ENCODE peak calls at places on chromosomes 16 and 17, in seven cellular contexts. B is suprapubic skin, J is astrocyte of the cerebellum, Q is DND-41, L is fibroblast of lung, O is heart right ventricle, Y is choroid plexus epithelial cell. H is an unnamed sample.

GRCh38 chr16:70706948-70707465 is 21.2 kb upstream of the MTSS2 start:
- DNase-seq in B (no peak), J (peak), Y (peak), L (peak), Q (no peak), O (no peak), H (peak)

GRCh38 chr17:31321481-31321880 is at the start of gene EVI2A:
- DNase-seq in B (no peak), Y (peak), Q (peak), O (peak), L (peak), J (peak), H (peak)

GRCh38 chr17:41382396-41382795 is 290 bp upstream of the KRT34 start:
- DNase-seq in B (no peak), L (no peak), J (no peak), O (no peak), Q (no peak), Y (peak), H (peak)

GRCh38 chr17:81991684-81992513 is 14.5 kb downstream of the ASPSCR1 start:
- DNase-seq in Y (peak), B (peak), J (no peak), L (peak), O (peak), Q (no peak), H (peak)

GRCh38 chr17:9269350-9270035 is 248.2 kb downstream of the NTN1 start:
- DNase-seq in Y (no peak), J (no peak), Q (no peak), B (no peak), L (no peak), O (no peak), H (no peak)

GRCh38 chr17:78127888-78128615 is 503 bp downstream of the TMC6 start:
- DNase-seq in J (no peak), O (no peak), L (no peak), B (peak), Q (no peak), Y (no peak), H (peak)

GRCh38 chr17:58273453-58274104 is 7.2 kb downstream of the MPO start:
- DNase-seq in B (no peak), Y (no peak), Q (no peak), J (no peak), O (no peak), L (no peak), H (no peak)

GRCh38 chr16:46713634-46714033 is 24.2 kb downstream of the ORC6 start:
- DNase-seq in Y (no peak), Q (no peak), J (no peak), B (no peak), L (no peak), O (no peak), H (no peak)

GRCh38 chr17:2222301-2222700 is 81.3 kb downstream of the SMG6 start:
- DNase-seq in B (no peak), L (no peak), J (no peak), Y (peak), O (no peak), Q (no peak), H (no peak)

GRCh38 chr16:23148513-23149266 is 562 bp downstream of the USP31 start:
- DNase-seq in J (no peak), B (peak), O (peak), Y (peak), Q (peak), L (peak), H (peak)

GRCh38 chr17:20916383-20916782 is 126.4 kb downstream of the USP22 start:
- DNase-seq in Q (no peak), B (no peak), J (no peak), Y (no peak), L (no peak), O (no peak), H (peak)

GRCh38 chr17:51322390-51323029 is 62.2 kb downstream of the UTP18 start:
- DNase-seq in Y (peak), J (no peak), L (peak), Q (no peak), O (no peak), B (no peak), H (peak)

GRCh38 chr17:2087597-2088211 is 32.8 kb downstream of the HIC1 start:
- DNase-seq in Y (peak), Q (peak), L (peak), O (peak), J (no peak), B (no peak), H (no peak)

GRCh38 chr16:27237229-27238015 is 31.1 kb downstream of the NSMCE1 start:
- DNase-seq in O (no peak), Y (no peak), J (peak), B (no peak), Q (peak), L (peak), H (no peak)

GRCh38 chr17:54919456-54919855 is 18.8 kb downstream of the TOM1L1 start:
- DNase-seq in O (no peak), L (no peak), Q (no peak), J (no peak), B (no peak), Y (no peak), H (no peak)

GRCh38 chr17:6815775-6816174 is 15.8 kb downstream of the TEKT1 start:
- DNase-seq in L (no peak), Q (no peak), J (no peak), B (no peak), O (no peak), Y (no peak), H (peak)

GRCh38 chr17:37220609-37220953 is 155.2 kb upstream of the C17orf78 start:
- DNase-seq in J (peak), L (no peak), O (no peak), Q (peak), B (no peak), Y (peak), H (peak)

GRCh38 chr17:45315583-45316270 is 1.1 kb downstream of the MAP3K14 start:
- DNase-seq in B (no peak), L (no peak), J (no peak), Y (no peak), Q (no peak), O (no peak), H (peak)

DNA sequence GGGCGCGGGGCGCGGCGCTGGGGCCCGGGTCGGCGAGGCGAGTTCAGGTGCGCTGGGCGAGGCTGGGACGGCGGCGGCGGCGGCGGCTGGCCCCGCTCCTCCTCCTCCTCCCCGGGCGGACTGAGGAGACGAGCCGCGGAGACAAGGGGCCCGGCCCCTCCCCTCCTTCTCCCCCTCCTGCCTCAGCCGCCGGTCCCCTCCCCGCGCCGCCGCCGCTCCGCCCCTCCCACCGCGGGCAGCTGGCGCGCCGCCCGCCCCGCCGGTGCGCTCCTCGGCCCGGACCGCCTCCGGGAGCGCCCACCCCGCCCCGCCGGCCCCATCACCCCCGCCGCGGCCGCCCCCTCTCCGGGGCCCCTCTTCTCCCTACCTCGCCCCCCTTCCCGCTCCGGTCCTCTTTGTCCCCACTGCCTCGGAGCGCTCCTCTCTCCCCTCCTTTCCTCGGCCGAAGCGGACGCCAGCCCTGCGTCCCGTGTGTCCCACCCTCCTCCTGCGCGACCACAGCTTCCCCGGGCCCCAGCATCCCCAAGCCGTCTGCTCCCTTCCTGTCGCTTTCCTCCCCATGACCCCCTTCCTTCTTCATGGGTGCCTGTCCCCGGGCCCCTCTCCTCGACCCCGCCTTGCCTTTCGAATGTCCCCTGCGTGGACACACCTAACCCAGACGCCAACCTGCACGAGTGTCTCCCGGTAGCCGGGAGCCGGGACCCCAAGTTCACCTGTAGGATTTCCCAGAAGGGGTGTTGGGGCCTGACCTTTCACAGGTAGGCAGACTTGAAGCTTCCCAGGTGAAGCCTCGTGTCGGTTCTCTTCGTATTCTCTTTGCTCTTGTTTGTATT is at the start of gene TOX3:
- DNase-seq in J (no peak), Y (no peak), B (no peak), O (no peak), L (no peak), Q (no peak), H (no peak)
- H3K4me3 ChIP-seq in J (peak), Y (no peak), B (peak), O (peak), L (no peak), Q (no peak), H (no peak)

GRCh38 chr16:608019-608418 is 18.2 kb downstream of the RAB40C start:
- DNase-seq in J (no peak), Q (no peak), L (no peak), Y (no peak), O (no peak), B (no peak), H (peak)

GRCh38 chr16:609316-609715 is 19.4 kb downstream of the RAB40C start:
- DNase-seq in Q (no peak), J (no peak), Y (no peak), B (no peak), O (no peak), L (no peak), H (no peak)

GRCh38 chr16:606656-607307 is 16.9 kb downstream of the RAB40C start:
- DNase-seq in Y (no peak), L (no peak), B (no peak), O (no peak), Q (no peak), J (no peak), H (no peak)

GRCh38 chr16:609984-610383 is 20.1 kb downstream of the RAB40C start:
- DNase-seq in L (no peak), B (no peak), Y (no peak), O (no peak), Q (no peak), J (no peak), H (no peak)

GRCh38 chr16:610513-611381 is 20.0 kb upstream of the WFIKKN1 start:
- DNase-seq in L (peak), B (peak), O (no peak), Y (peak), Q (peak), J (no peak), H (peak)
- TF ChIP-seq CTCF in L (peak), B (peak), O (peak), Y (peak), Q (peak), J (peak), H (peak)

DNA sequence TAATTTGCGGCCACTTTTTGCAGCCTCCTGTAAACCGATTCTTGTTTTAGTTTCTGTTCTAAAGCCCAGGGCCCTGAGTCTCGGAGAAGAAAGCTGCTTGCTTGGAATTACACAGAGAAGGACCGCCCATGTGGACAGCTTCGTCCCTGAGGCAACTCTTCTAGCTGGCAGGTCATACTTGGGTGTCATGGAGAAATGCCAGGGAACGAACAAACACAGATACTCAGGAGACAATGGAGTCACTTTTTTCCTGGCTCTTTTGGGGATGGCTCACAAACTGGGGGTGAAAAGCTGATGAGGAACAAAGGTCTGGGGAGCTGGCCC is 40.8 kb upstream of the GCSH start:
- DNase-seq in B (no peak), L (peak), Y (peak), Q (no peak), O (no peak), J (peak), H (peak)
- H3K4me3 ChIP-seq in B (no peak), L (no peak), Y (peak), Q (no peak), O (no peak), J (no peak), H (no peak)

GRCh38 chr16:66581246-66581952 is 2.1 kb downstream of the CMTM2 start:
- DNase-seq in J (no peak), O (no peak), B (no peak), Q (no peak), L (peak), Y (peak), H (peak)

GRCh38 chr16:66576306-66576705 is 3.0 kb upstream of the CMTM2 start:
- DNase-seq in Q (no peak), B (no peak), L (no peak), Y (no peak), J (no peak), O (no peak), H (no peak)

GRCh38 chr16:66578596-66579531 is at the start of gene CMTM2:
- DNase-seq in Y (peak), O (no peak), B (no peak), J (no peak), L (peak), Q (peak), H (no peak)

GRCh38 chr16:66585477-66586239 is 6.4 kb downstream of the CMTM2 start:
- DNase-seq in O (peak), L (no peak), J (no peak), B (no peak), Y (no peak), Q (no peak), H (no peak)

DNA sequence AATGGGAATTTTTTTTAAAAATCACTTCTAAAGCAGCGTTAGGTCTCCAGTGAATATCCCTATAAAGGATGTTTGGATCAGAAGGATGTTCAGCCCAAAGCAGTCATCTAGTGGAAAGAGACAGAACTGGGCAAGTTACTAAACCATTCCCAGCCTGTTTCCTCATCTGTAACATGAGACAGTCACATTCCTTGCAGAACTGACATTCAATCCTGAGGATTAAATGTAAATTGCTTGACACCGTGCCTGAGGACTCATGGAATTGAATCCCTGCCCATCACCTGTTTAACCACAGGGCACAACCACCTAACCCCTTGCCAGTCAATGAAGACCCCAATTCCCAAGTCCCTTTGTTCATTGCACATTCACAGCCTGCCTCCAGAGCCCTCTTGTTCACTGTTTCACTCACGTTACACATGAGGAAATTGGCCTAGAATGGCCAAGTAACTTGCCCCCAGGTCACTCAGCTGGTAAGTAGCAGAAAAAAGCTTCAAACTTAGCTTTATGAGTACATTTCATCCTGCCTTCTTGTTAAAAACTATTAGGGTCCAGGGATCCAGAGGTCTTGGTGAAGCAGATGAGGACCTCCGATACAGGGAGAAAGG is 1.4 kb downstream of the CMTM2 start:
- DNase-seq in O (no peak), B (no peak), L (peak), J (peak), Y (peak), Q (no peak), H (peak)
- TF ChIP-seq CTCF in O (no peak), B (no peak), L (peak), J (peak), Y (peak), Q (no peak), H (peak)

DNA sequence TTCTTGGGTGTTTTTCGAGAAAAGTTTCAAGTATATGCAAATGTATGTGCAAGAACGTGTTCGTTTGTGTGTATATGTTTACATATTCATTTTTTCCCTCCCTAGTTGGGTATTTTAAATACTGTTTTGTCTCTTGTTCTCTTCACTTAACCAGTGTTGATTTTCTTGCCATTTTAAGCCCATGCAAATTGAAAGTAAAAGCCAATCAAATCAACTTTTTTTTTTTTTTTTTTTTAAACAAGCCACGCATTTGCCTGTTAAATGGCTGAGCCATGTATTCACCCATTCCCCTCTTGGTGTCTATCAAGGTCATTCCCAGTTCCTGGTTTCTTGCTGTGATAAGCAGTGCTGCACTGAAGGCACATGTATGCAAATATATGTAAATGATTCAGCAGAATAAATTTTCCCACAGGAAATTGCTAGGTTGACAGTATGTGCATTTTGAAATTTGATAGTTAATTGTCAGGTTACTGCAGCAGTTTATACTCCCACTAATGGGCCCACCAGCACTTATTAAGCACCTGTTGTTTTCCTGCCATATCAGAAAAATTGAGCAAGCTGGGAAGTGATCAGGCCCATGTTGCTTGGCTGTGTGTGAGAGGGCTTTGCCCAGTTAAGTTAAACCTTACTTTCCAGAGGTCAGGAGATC is 12.3 kb downstream of the ABCC1 start:
- DNase-seq in B (no peak), L (no peak), Q (no peak), Y (no peak), O (no peak), J (no peak), H (no peak)
- H3K4me3 ChIP-seq in B (no peak), L (no peak), Q (peak), Y (no peak), O (no peak), J (no peak), H (no peak)

DNA sequence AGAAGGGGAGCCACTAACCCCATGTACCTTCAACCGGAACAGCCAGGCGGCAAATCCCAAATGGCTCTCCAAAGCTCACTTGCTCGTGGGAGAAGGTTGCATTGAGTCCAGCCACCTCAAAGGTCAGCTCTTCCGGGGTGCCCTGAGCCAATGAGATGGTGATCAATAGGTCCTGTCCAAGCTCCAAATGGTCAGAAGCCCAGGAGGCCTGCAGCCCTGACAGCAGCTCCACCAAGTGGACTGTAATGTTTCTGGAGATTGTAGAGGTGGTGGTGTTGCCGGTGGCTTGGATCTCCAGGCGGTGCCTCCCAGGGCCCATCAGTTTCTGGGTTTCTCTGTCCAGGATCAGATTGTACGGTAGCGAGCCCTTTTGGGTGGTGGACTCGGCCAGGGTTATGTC is 39.9 kb upstream of the BCO1 start:
- DNase-seq in B (no peak), Q (no peak), L (no peak), O (no peak), Y (peak), J (no peak), H (no peak)
- TF ChIP-seq CTCF in B (no peak), Q (no peak), L (peak), O (peak), Y (peak), J (peak), H (peak)

GRCh38 chr17:44110011-44110686 is 13.3 kb downstream of the HDAC5 start:
- DNase-seq in L (no peak), O (no peak), J (no peak), B (no peak), Y (no peak), Q (no peak), H (no peak)
- H3K4me3 ChIP-seq in L (peak), O (peak), J (peak), B (peak), Y (no peak), Q (no peak), H (peak)

GRCh38 chr17:73592531-73592961 is 51.7 kb downstream of the SDK2 start:
- DNase-seq in Q (peak), B (no peak), Y (no peak), L (no peak), J (no peak), O (no peak), H (no peak)
- TF ChIP-seq CTCF in Q (no peak), B (no peak), Y (no peak), L (no peak), J (no peak), O (no peak), H (no peak)

GRCh38 chr16:3170440-3171180 is 17.4 kb upstream of the OR1F1 start:
- DNase-seq in J (no peak), L (no peak), Q (no peak), O (no peak), Y (no peak), B (no peak), H (peak)
- H3K4me3 ChIP-seq in J (no peak), L (no peak), Q (no peak), O (no peak), Y (no peak), B (peak), H (peak)

DNA sequence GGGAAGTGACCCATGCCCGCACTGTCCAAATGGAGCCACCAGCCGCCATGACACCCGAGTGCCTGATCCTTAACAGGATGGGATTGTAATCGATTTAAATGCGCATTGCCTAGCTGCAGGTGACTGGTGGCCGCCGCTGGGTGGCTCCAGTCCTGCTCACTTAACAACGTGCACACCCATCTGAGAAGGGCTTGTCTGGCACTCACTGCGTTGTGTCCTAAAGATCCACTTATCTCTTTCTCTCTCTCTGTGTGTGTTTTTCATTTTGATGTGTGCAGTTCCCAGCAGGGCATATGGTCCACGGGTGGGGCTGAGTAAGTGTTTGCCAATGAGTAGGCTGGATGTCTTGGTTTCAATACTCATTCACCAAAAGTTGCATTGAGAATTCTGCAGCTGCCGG is 80.6 kb downstream of the IRF8 start:
- DNase-seq in J (no peak), Q (no peak), O (no peak), L (no peak), Y (no peak), B (no peak), H (no peak)
- TF ChIP-seq CTCF in J (no peak), Q (no peak), O (no peak), L (no peak), Y (no peak), B (no peak), H (no peak)

H was measured in epithelial cell of esophagus.